ENCODE peak calls at places on chromosome 20, in eight cellular contexts. D, Q, S, T, C, R, H and J are unnamed samples.

GRCh38 chr20:7736336-7736735 is 203.9 kb downstream of the HAO1 start:
- DNase-seq in D (no peak), Q (no peak), S (no peak), T (peak; percentile 54), C (no peak), R (no peak), H (no peak), J (no peak)

GRCh38 chr20:20455945-20456344 is 88.0 kb downstream of the INSM1 start:
- DNase-seq in D (no peak), Q (no peak), S (no peak), T (no peak), C (no peak), R (no peak), H (no peak), J (no peak)

GRCh38 chr20:63969851-63970713 is at the start of gene ZNF512B:
- DNase-seq in D (peak; percentile 82), Q (no peak), S (no peak), T (peak; percentile 70), C (peak; percentile 75), R (no peak), H (peak; percentile 82), J (peak; percentile 54)

GRCh38 chr20:51445591-51445990 is 96.9 kb downstream of the NFATC2 start:
- DNase-seq in D (no peak), Q (no peak), S (no peak), T (no peak), C (no peak), R (no peak), H (no peak), J (no peak)

GRCh38 chr20:20489623-20490341 is 121.9 kb downstream of the INSM1 start:
- DNase-seq in D (no peak), Q (no peak), S (no peak), T (no peak), C (no peak), R (no peak), H (no peak), J (no peak)

GRCh38 chr20:57654363-57654997 is 34.3 kb upstream of the ZBP1 start:
- DNase-seq in D (peak; percentile 50), Q (peak; percentile 49), S (no peak), T (peak; percentile 73), C (peak; percentile 67), R (no peak), H (peak; percentile 84), J (peak; percentile 33)

GRCh38 chr20:25461766-25462165 is 54.3 kb downstream of the GINS1 start:
- DNase-seq in D (no peak), Q (no peak), S (no peak), T (no peak), C (no peak), R (no peak), H (no peak), J (no peak)

GRCh38 chr20:22523499-22524392 is 60.6 kb downstream of the FOXA2 start:
- DNase-seq in D (no peak), Q (no peak), S (no peak), T (no peak), C (no peak), R (no peak), H (peak; percentile 34), J (no peak)

GRCh38 chr20:8853805-8854338 is 215.0 kb upstream of the PLCB4 start:
- DNase-seq in D (peak; percentile 29), Q (no peak), S (no peak), T (peak; percentile 91), C (peak; percentile 24), R (no peak), H (no peak), J (no peak)

GRCh38 chr20:23879811-23880374 is 345 bp upstream of the CST5 start:
- DNase-seq in D (no peak), Q (peak; percentile 60), S (no peak), T (no peak), C (peak; percentile 89), R (no peak), H (no peak), J (no peak)

GRCh38 chr20:16864069-16864468 is 115.9 kb downstream of the OTOR start:
- DNase-seq in D (no peak), Q (no peak), S (no peak), T (no peak), C (no peak), R (no peak), H (no peak), J (no peak)

GRCh38 chr20:10654630-10655029 is 19.2 kb downstream of the JAG1 start:
- DNase-seq in D (no peak), Q (no peak), S (no peak), T (no peak), C (no peak), R (no peak), H (no peak), J (no peak)

GRCh38 chr20:24357169-24357568 is 112.3 kb upstream of the SYNDIG1 start:
- DNase-seq in D (no peak), Q (no peak), S (no peak), T (no peak), C (no peak), R (no peak), H (no peak), J (no peak)

GRCh38 chr20:17138237-17138636 is 88.6 kb upstream of the PCSK2 start:
- DNase-seq in D (no peak), Q (no peak), S (no peak), T (no peak), C (no peak), R (no peak), H (no peak), J (no peak)

GRCh38 chr20:35871311-35871771 is 83.0 kb downstream of the SCAND1 start:
- DNase-seq in D (peak; percentile 39), Q (no peak), S (peak; percentile 23), T (peak; percentile 58), C (peak; percentile 21), R (no peak), H (no peak), J (no peak)

GRCh38 chr20:62898970-62899632 is 27.2 kb downstream of the DIDO1 start:
- DNase-seq in D (no peak), Q (peak; percentile 36), S (no peak), T (no peak), C (no peak), R (no peak), H (no peak), J (no peak)

GRCh38 chr20:47032969-47033578 is 138.4 kb downstream of the EYA2 start:
- DNase-seq in D (no peak), Q (no peak), S (no peak), T (no peak), C (no peak), R (no peak), H (no peak), J (no peak)

GRCh38 chr20:61932711-61933480 is 132.8 kb downstream of the TAF4 start:
- DNase-seq in D (no peak), Q (peak; percentile 36), S (peak; percentile 6), T (no peak), C (no peak), R (no peak), H (peak; percentile 45), J (no peak)

GRCh38 chr20:38063911-38064310 is 30.4 kb downstream of the RPRD1B start:
- DNase-seq in D (no peak), Q (no peak), S (no peak), T (no peak), C (no peak), R (no peak), H (no peak), J (no peak)

GRCh38 chr20:38065764-38066375 is 32.3 kb downstream of the RPRD1B start:
- DNase-seq in D (no peak), Q (no peak), S (no peak), T (no peak), C (no peak), R (no peak), H (no peak), J (no peak)

GRCh38 chr20:38066969-38067716 is 33.6 kb downstream of the RPRD1B start:
- DNase-seq in D (no peak), Q (no peak), S (no peak), T (no peak), C (no peak), R (no peak), H (no peak), J (no peak)

GRCh38 chr20:38072885-38073284 is 39.3 kb downstream of the RPRD1B start:
- DNase-seq in D (no peak), Q (no peak), S (no peak), T (no peak), C (no peak), R (no peak), H (no peak), J (no peak)

GRCh38 chr20:38067717-38068365 is 34.3 kb downstream of the RPRD1B start:
- DNase-seq in D (no peak), Q (no peak), S (no peak), T (no peak), C (no peak), R (no peak), H (no peak), J (no peak)
- H3K27ac ChIP-seq in D (no peak overlapping the region), Q (no peak overlapping the region), S (no peak overlapping the region), T (peak overlapping the region; percentile 86), C (no peak overlapping the region), R (peak overlapping the region; percentile 6), H (no peak overlapping the region), J (no peak overlapping the region)

GRCh38 chr20:4937422-4938319 is 63.6 kb downstream of the SLC23A2 start:
- DNase-seq in D (no peak), Q (no peak), S (no peak), T (no peak), C (no peak), R (no peak), H (no peak), J (no peak)
- H3K27me3 ChIP-seq in D (no peaks in the 10 kb centered on the region), Q (no peaks in the 10 kb centered on the region), S (no peaks in the 10 kb centered on the region), T (no peaks in the 10 kb centered on the region), C (no peaks in the 10 kb centered on the region), R (no peaks in the 10 kb centered on the region), H (no peaks in the 10 kb centered on the region), J (no peaks in the 10 kb centered on the region)

GRCh38 chr20:55139173-55139765 is 663.9 kb downstream of the DOK5 start:
- DNase-seq in D (no peak), Q (no peak), S (no peak), T (no peak), C (no peak), R (no peak), H (no peak), J (no peak)

GRCh38 chr20:55132523-55132922 is 657.1 kb downstream of the DOK5 start:
- DNase-seq in D (no peak), Q (no peak), S (no peak), T (no peak), C (no peak), R (no peak), H (no peak), J (no peak)

GRCh38 chr20:55140631-55141030 is 665.2 kb downstream of the DOK5 start:
- DNase-seq in D (no peak), Q (no peak), S (no peak), T (no peak), C (no peak), R (no peak), H (no peak), J (no peak)

DNA sequence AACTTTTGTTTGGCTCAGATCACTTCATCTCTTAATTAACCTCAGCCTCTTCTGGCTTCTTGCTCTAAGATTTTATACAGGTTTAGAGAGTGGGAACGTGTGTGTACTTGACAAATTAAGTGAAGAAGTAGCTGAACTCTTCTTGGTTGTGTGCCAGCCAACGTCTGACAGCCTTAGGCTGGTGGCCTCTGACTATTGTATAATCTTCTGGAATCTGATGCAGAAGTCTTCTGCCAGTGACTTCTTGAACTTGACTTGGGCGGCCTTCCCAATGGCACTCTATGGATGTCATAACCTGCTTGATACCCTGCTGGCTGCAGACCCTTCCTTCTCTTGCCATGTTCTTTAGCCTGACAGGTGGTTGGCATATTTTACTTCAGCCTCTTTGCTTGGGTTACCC is 660.5 kb downstream of the DOK5 start:
- DNase-seq in D (no peak), Q (no peak), S (no peak), T (no peak), C (no peak), R (no peak), H (no peak), J (no peak)
- H3K9me3 ChIP-seq in D (no peaks in the 10 kb centered on the region), Q (no peaks in the 10 kb centered on the region), S (no peaks in the 10 kb centered on the region), T (no peaks in the 10 kb centered on the region), C (no peaks in the 10 kb centered on the region), R (no peaks in the 10 kb centered on the region), H (no peaks in the 10 kb centered on the region), J (no peaks in the 10 kb centered on the region)

GRCh38 chr20:41032243-41032642 is 3.6 kb downstream of the TOP1 start:
- DNase-seq in D (no peak), Q (no peak), S (no peak), T (peak; percentile 35), C (no peak), R (no peak), H (no peak), J (no peak)
- H3K27ac ChIP-seq in D (no peak overlapping the region), Q (no peak overlapping the region), S (no peak overlapping the region), T (no peak overlapping the region), C (peak overlapping the region; percentile 4), R (no peak overlapping the region), H (no peak overlapping the region), J (no peak overlapping the region)